ENCODE peak calls at places on chromosomes 12 and 14, in four cellular contexts. U, Y, S and H are unnamed samples.

GRCh38 chr14:103811189-103811588 is 36.2 kb downstream of the PPP1R13B start:
- DNase-seq in U (no peak), Y (no peak), S (no peak), H (no peak)

GRCh38 chr14:97177016-97177415 is 379.8 kb downstream of the VRK1 start:
- DNase-seq in U (peak), Y (no peak), S (peak), H (no peak)

GRCh38 chr14:68820119-68820518 is 27.3 kb upstream of the ZFP36L1 start:
- DNase-seq in U (no peak), Y (no peak), S (no peak), H (no peak)

GRCh38 chr12:112839386-112839972 is 47.9 kb downstream of the RPH3A start:
- DNase-seq in U (no peak), Y (no peak), S (peak), H (no peak)

GRCh38 chr14:96662116-96662901 is 134.9 kb upstream of the VRK1 start:
- DNase-seq in U (no peak), Y (peak), S (no peak), H (no peak)

GRCh38 chr14:92356677-92357076 is 33.7 kb downstream of the SLC24A4 start:
- DNase-seq in U (no peak), Y (no peak), S (no peak), H (no peak)

GRCh38 chr14:51652168-51653095 is 722 bp downstream of the FRMD6 start:
- DNase-seq in U (no peak), Y (peak), S (no peak), H (no peak)

GRCh38 chr12:125983784-125984510 is 918.7 kb downstream of the AACS start:
- DNase-seq in U (no peak), Y (peak), S (no peak), H (no peak)

GRCh38 chr12:79119796-79120195 is 255.2 kb downstream of the SYT1 start:
- DNase-seq in U (no peak), Y (no peak), S (no peak), H (no peak)

GRCh38 chr12:109120095-109120494 is 3.7 kb downstream of the ACACB start:
- DNase-seq in U (no peak), Y (no peak), S (no peak), H (no peak)

GRCh38 chr12:103928736-103929050 is 1.5 kb upstream of the HSP90B1 start:
- DNase-seq in U (no peak), Y (no peak), S (no peak), H (peak)

GRCh38 chr14:82911930-82912329 is 1378.3 kb upstream of the SEL1L start:
- DNase-seq in U (no peak), Y (no peak), S (no peak), H (no peak)

GRCh38 chr12:71947645-71948105 is 9.0 kb downstream of the TPH2 start:
- DNase-seq in U (no peak), Y (peak), S (peak), H (no peak)

GRCh38 chr12:22357531-22357930 is 23.0 kb upstream of the ST8SIA1 start:
- DNase-seq in U (no peak), Y (no peak), S (no peak), H (no peak)

GRCh38 chr14:96497087-96497486 is 5.1 kb upstream of the PAPOLA start:
- DNase-seq in U (no peak), Y (no peak), S (no peak), H (no peak)

GRCh38 chr12:105013892-105014291 is 27.8 kb downstream of the NOPCHAP1 start:
- DNase-seq in U (no peak), Y (no peak), S (no peak), H (no peak)

GRCh38 chr12:115354007-115354452 is 670.1 kb upstream of the TBX3 start:
- DNase-seq in U (peak), Y (no peak), S (peak), H (no peak)

GRCh38 chr12:62739266-62739831 is 195.6 kb downstream of the PPM1H start:
- DNase-seq in U (no peak), Y (no peak), S (no peak), H (no peak)

GRCh38 chr14:103343164-103343879 is 9.3 kb downstream of the EIF5 start:
- DNase-seq in U (peak), Y (no peak), S (no peak), H (no peak)

GRCh38 chr14:99425272-99425681 is 55.4 kb downstream of the SETD3 start:
- DNase-seq in U (no peak), Y (no peak), S (no peak), H (no peak)

GRCh38 chr12:43337571-43338497 is 214.2 kb downstream of the ADAMTS20 start:
- DNase-seq in U (no peak), Y (no peak), S (no peak), H (no peak)

GRCh38 chr12:83573676-83574075 is 887.0 kb downstream of the TMTC2 start:
- DNase-seq in U (peak), Y (no peak), S (no peak), H (no peak)

GRCh38 chr12:104183443-104183842 is 32.1 kb upstream of the TXNRD1 start:
- DNase-seq in U (no peak), Y (no peak), S (no peak), H (no peak)

GRCh38 chr14:73721101-73721821 is 7.1 kb upstream of the PNMA1 start:
- DNase-seq in U (no peak), Y (no peak), S (no peak), H (no peak)

GRCh38 chr12:49515266-49515665 is 23.6 kb upstream of the KCNH3 start:
- DNase-seq in U (no peak), Y (no peak), S (no peak), H (no peak)

GRCh38 chr12:31562594-31563328 is 28.2 kb downstream of the DENND5B start:
- DNase-seq in U (no peak), Y (no peak), S (no peak), H (no peak)

GRCh38 chr14:92600318-92601053 is 86.9 kb downstream of the RIN3 start:
- DNase-seq in U (no peak), Y (no peak), S (no peak), H (no peak)

GRCh38 chr14:35332517-35333346 is 40.5 kb downstream of the PSMA6 start:
- DNase-seq in U (no peak), Y (peak), S (no peak), H (no peak)

GRCh38 chr12:46555379-46555778 is 182.8 kb upstream of the SLC38A2 start:
- DNase-seq in U (no peak), Y (no peak), S (no peak), H (no peak)

GRCh38 chr12:43306066-43306465 is 245.9 kb downstream of the ADAMTS20 start:
- DNase-seq in U (no peak), Y (no peak), S (no peak), H (no peak)

GRCh38 chr14:99157676-99158075 is 114.3 kb downstream of the BCL11B start:
- DNase-seq in U (no peak), Y (peak), S (no peak), H (no peak)

GRCh38 chr14:50928002-50928635 is 16.2 kb downstream of the PYGL start:
- DNase-seq in U (no peak), Y (no peak), S (no peak), H (peak)

GRCh38 chr14:24232121-24232644 is at the start of gene NEDD8:
- DNase-seq in U (peak), Y (peak), S (peak), H (peak)
- TF ChIP-seq EP300 in U (no peak), Y (no peak), S (no peak), H (no peak)

DNA sequence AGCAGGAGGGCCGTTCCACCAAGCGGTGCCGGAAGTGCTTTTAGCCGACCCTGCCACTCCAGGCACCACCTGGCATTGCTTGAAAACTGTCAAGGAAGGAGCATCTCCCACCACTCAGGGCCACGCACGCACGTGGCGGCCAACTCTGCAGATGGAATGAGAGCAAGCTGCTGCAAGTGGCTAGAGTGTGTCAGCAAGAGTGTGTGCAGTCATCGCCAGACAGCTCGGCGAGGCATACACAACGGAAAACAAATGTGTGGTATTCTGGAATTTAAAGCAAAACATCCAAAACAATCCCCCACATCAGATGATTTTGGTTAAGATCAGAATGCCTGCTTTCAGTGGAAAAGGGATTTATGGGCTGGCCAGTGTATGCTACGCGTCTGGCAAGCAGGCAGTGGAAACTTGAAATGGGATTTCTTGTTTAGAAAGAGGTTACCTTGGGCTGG is 11.2 kb downstream of the CD9 start:
- DNase-seq in U (no peak), Y (no peak), S (no peak), H (no peak)
- TF ChIP-seq BRCA1 in U (no peak), Y (no peak), S (no peak), H (no peak)

GRCh38 chr12:27179399-27180214 is 64.5 kb upstream of the STK38L start:
- DNase-seq in U (no peak), Y (no peak), S (peak), H (peak)
- TF ChIP-seq EP300 in U (no peak), Y (no peak), S (no peak), H (peak)

DNA sequence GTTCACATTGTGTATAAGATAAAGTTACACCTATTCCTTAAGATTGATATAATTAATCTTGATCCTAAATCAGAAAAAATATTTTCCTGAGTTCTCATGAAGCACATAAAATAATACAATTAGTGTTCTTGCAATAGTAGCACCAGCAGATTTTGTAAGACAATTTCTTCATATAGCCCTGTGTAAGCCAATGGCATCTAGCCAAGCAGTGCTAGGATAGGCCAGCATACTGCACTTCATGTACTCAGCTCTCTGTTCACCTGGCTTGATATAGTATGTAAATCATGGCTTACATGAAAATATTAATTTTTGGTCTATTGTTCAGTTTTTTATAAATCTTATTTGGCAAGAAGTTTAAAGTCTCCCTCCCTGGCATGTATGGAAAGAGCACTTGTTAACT is 1.9 kb downstream of the KLRF2 start:
- DNase-seq in U (no peak), Y (no peak), S (no peak), H (no peak)
- TF ChIP-seq BRCA1 in U (no peak), Y (no peak), S (no peak), H (no peak)

GRCh38 chr12:66763453-66763852 is 84.6 kb upstream of the GRIP1 start:
- DNase-seq in U (no peak), Y (no peak), S (no peak), H (no peak)
- TF ChIP-seq EP300 in U (no peak), Y (no peak), S (no peak), H (no peak)